ENCODE peak calls at places on chromosomes 4 and X, in four cellular contexts. Q is MCF 10A, R is substantia nigra, C is dermis blood vessel endothelial cell. A is an unnamed sample.

GRCh38 chr4:26105372-26105771 is 191.4 kb downstream of the SMIM20 start:
- DNase-seq in Q (no peak), R (no peak), C (no peak), A (no peak)

GRCh38 chrX:20362268-20363002 is 95.7 kb upstream of the RPS6KA3 start:
- DNase-seq in Q (no peak), R (no peak), C (peak), A (no peak)

GRCh38 chr4:139761461-139761860 is 95.8 kb downstream of the MGST2 start:
- DNase-seq in Q (peak), R (no peak), C (peak), A (peak)

GRCh38 chr4:7244766-7245320 is 52.5 kb downstream of the SORCS2 start:
- DNase-seq in Q (no peak), R (peak), C (no peak), A (no peak)

GRCh38 chr4:3340703-3341088 is 47.9 kb downstream of the RGS12 start:
- DNase-seq in Q (peak), R (no peak), C (no peak), A (no peak)

GRCh38 chr4:23135792-23136645 is 443.3 kb downstream of the GBA3 start:
- DNase-seq in Q (peak), R (no peak), C (peak), A (peak)

GRCh38 chr4:25452081-25452480 is 75.0 kb downstream of the ANAPC4 start:
- DNase-seq in Q (no peak), R (no peak), C (no peak), A (no peak)

GRCh38 chr4:142347241-142347640 is 498.9 kb downstream of the INPP4B start:
- DNase-seq in Q (peak), R (no peak), C (no peak), A (no peak)

GRCh38 chr4:140296335-140296753 is 77.1 kb upstream of the SCOC start:
- DNase-seq in Q (peak), R (no peak), C (peak), A (peak)

GRCh38 chr4:180710643-180711337 is 1532.4 kb upstream of the TENM3 start:
- DNase-seq in Q (no peak), R (no peak), C (no peak), A (no peak)

GRCh38 chr4:76199664-76200211 is 13.9 kb downstream of the SCARB2 start:
- DNase-seq in Q (no peak), R (peak), C (peak), A (no peak)

GRCh38 chr4:16573744-16574143 is 324.7 kb downstream of the LDB2 start:
- DNase-seq in Q (peak), R (peak), C (peak), A (no peak)

GRCh38 chr4:77618383-77619241 is 13.0 kb downstream of the CXCL13 start:
- DNase-seq in Q (peak), R (peak), C (peak), A (peak)

GRCh38 chr4:87266986-87267385 is 46.6 kb upstream of the KLHL8 start:
- DNase-seq in Q (no peak), R (no peak), C (no peak), A (no peak)

GRCh38 chrX:45664727-45665290 is 464.1 kb upstream of the DIPK2B start:
- DNase-seq in Q (no peak), R (no peak), C (no peak), A (no peak)

GRCh38 chrX:66717926-66718325 is 79.0 kb upstream of the EDA2R start:
- DNase-seq in Q (no peak), R (no peak), C (no peak), A (no peak)

GRCh38 chr4:73832651-73833237 is 3.7 kb upstream of the CXCL6 start:
- DNase-seq in Q (no peak), R (no peak), C (no peak), A (no peak)

GRCh38 chr4:139297001-139297410 is 4.3 kb upstream of the NAA15 start:
- DNase-seq in Q (peak), R (no peak), C (no peak), A (no peak)

GRCh38 chr4:153916273-153916755 is 127.4 kb upstream of the SFRP2 start:
- DNase-seq in Q (no peak), R (no peak), C (no peak), A (no peak)

GRCh38 chr4:38734886-38735285 is 47.9 kb downstream of the TLR10 start:
- DNase-seq in Q (no peak), R (no peak), C (no peak), A (no peak)

GRCh38 chr4:154018659-154019058 is 229.8 kb upstream of the SFRP2 start:
- DNase-seq in Q (peak), R (peak), C (no peak), A (peak)

GRCh38 chr4:157291071-157291470 is 70.5 kb downstream of the GRIA2 start:
- DNase-seq in Q (no peak), R (no peak), C (no peak), A (peak)

GRCh38 chr4:7984286-7984925 is 44.7 kb upstream of the AFAP1 start:
- DNase-seq in Q (no peak), R (no peak), C (no peak), A (no peak)

GRCh38 chrX:110795645-110796510 is at the start of gene CHRDL1:
- DNase-seq in Q (no peak), R (peak), C (no peak), A (peak)

GRCh38 chr4:100421356-100421978 is 96.4 kb downstream of the EMCN start:
- DNase-seq in Q (peak), R (no peak), C (peak), A (peak)

GRCh38 chr4:161629694-161630441 is 533.9 kb downstream of the FSTL5 start:
- DNase-seq in Q (peak), R (no peak), C (peak), A (peak)

GRCh38 chr4:145829629-145830395 is 108.8 kb downstream of the ZNF827 start:
- DNase-seq in Q (no peak), R (no peak), C (peak), A (no peak)

A was measured in A673.